ENCODE peak calls at places on chromosomes 12 and 14, in five cellular contexts. W is OCI-LY7, J is fibroblast of lung, X is psoas muscle, U is neural progenitor cell. H is an unnamed sample. For H3K9me3, the result is how much of the 10 kb centered on the place peaks cover.

GRCh38 chr14:37594916-37595808 is at the start of the genes FOXA1 and TTC6:
- DNase-seq in X (peak), J (no peak), W (no peak), U (peak), H (no peak)

GRCh38 chr12:63787306-63787705 is 7.6 kb downstream of the RXYLT1 start:
- DNase-seq in W (no peak), U (no peak), J (no peak), X (no peak), H (no peak)

GRCh38 chr12:105317453-105317852 is 13.0 kb upstream of the C12orf75 start:
- DNase-seq in J (peak), W (no peak), X (no peak), U (no peak), H (no peak)

GRCh38 chr14:80787876-80788275 is 153.7 kb downstream of the CEP128 start:
- DNase-seq in J (no peak), U (no peak), W (no peak), X (no peak), H (no peak)

GRCh38 chr14:53148612-53149202 is 4.4 kb downstream of the DDHD1 start:
- DNase-seq in U (no peak), W (no peak), X (no peak), J (no peak), H (no peak)

GRCh38 chr14:95297832-95298231 is 21.9 kb downstream of the CLMN start:
- DNase-seq in U (no peak), W (peak), J (no peak), X (no peak), H (no peak)

GRCh38 chr12:73220951-73221350 is 948.8 kb downstream of the TRHDE start:
- DNase-seq in U (no peak), X (no peak), W (no peak), J (no peak), H (no peak)

GRCh38 chr12:55707841-55708694 is at the start of gene ITGA7:
- DNase-seq in X (peak), U (peak), W (peak), J (no peak), H (peak)

GRCh38 chr14:93975791-93976476 is 436 bp downstream of the ASB2 start:
- DNase-seq in W (peak), J (no peak), U (no peak), X (peak), H (no peak)

GRCh38 chr12:65568517-65568916 is 255.8 kb upstream of the HMGA2 start:
- DNase-seq in J (peak), U (no peak), W (no peak), X (no peak), H (no peak)

GRCh38 chr12:6773662-6774351 is 1.5 kb downstream of the LAG3 start:
- DNase-seq in U (peak), X (no peak), J (no peak), W (no peak), H (no peak)

GRCh38 chr12:57010627-57011224 is 4.4 kb upstream of the ZBTB39 start:
- DNase-seq in X (no peak), J (no peak), W (no peak), U (no peak), H (no peak)

GRCh38 chr12:57005980-57006808 is at the start of gene ZBTB39:
- DNase-seq in W (peak), X (peak), U (peak), J (peak), H (peak)

GRCh38 chr12:57006809-57007475 is 596 bp upstream of the ZBTB39 start:
- DNase-seq in U (no peak), W (no peak), J (no peak), X (no peak), H (no peak)

GRCh38 chr12:57009949-57010626 is 3.7 kb upstream of the ZBTB39 start:
- DNase-seq in U (no peak), W (no peak), J (no peak), X (no peak), H (no peak)

DNA sequence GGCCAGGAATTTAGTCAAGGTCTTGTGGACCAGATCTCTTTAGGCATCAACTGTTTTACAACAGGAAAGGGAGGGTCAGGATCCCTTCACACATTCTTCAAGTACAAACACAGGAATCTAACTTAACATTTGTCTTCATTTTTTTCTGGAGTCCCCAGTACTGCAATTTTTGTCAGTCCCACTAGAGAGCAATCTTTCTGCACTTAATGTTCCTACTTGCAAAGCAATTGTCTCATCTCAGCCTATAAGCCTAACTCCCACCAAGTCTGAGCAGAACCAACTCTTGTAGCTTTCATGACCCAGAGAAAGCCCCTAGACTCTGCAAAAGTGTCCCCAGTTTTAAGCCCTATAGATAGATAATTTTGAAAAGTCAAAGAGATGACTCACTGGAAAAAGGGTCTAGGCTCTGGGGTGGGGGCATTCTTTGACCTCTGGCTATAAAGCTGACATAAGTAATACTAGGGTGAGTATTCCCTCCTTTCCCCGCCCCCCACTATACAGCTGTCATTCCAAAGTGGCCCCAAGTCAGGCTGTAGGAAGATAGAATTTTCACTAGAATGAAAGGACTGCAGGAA is 1.9 kb upstream of the ZBTB39 start:
- DNase-seq in J (peak), X (no peak), W (peak), U (peak), H (no peak)
- TF ChIP-seq CTCF in J (peak), X (peak), W (peak), U (peak), H (no peak)

DNA sequence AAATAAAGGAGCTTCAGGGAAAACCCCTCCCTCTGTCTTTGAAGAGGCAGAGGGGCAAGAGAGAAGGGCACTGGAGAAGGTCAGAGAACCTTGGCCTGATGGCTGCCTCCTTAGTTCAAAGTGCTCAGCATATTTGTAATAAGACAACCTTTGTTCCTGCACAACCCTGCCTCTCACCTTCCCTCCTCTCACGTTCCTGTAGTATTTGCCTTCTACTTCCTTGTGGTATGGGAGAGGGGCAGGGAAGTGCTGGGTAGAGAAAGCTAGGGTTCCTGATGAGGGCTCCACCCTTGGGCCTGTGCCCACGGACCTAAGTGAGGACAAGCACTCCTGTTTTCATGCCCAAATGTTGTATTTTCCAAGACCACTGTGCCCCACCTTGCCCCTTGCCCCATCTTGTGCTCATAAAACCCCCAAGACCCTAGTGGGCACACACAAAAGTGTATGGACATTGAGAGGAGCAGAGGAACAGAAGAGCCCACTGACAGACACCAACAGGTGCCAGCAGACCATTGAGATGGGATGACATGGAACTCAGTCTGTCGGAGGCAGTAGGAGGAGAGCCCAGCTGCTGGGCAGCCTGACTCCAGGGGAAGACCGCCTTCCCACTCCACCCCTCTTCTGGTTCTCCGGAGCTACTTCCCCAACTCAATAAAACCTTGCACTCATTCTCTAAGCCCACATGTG is 261.5 kb upstream of the CCDC196 start:
- DNase-seq in J (no peak), X (no peak), W (no peak), U (no peak), H (no peak)
- H3K9me3 ChIP-seq in J (under half), X (under half), W (under half), U (under half), H (under half)

GRCh38 chr14:63853831-63854293 is 1.1 kb downstream of the SYNE2 start:
- DNase-seq in U (peak), X (peak), W (peak), J (peak), H (peak)

GRCh38 chr14:63855272-63855671 is 2.5 kb downstream of the SYNE2 start:
- DNase-seq in W (no peak), J (no peak), U (no peak), X (no peak), H (no peak)

GRCh38 chr14:63854330-63854729 is 1.5 kb downstream of the SYNE2 start:
- DNase-seq in X (no peak), U (peak), J (no peak), W (no peak), H (no peak)

GRCh38 chr14:63852271-63852816 is 460 bp upstream of the SYNE2 start:
- DNase-seq in X (no peak), U (no peak), J (peak), W (no peak), H (no peak)

DNA sequence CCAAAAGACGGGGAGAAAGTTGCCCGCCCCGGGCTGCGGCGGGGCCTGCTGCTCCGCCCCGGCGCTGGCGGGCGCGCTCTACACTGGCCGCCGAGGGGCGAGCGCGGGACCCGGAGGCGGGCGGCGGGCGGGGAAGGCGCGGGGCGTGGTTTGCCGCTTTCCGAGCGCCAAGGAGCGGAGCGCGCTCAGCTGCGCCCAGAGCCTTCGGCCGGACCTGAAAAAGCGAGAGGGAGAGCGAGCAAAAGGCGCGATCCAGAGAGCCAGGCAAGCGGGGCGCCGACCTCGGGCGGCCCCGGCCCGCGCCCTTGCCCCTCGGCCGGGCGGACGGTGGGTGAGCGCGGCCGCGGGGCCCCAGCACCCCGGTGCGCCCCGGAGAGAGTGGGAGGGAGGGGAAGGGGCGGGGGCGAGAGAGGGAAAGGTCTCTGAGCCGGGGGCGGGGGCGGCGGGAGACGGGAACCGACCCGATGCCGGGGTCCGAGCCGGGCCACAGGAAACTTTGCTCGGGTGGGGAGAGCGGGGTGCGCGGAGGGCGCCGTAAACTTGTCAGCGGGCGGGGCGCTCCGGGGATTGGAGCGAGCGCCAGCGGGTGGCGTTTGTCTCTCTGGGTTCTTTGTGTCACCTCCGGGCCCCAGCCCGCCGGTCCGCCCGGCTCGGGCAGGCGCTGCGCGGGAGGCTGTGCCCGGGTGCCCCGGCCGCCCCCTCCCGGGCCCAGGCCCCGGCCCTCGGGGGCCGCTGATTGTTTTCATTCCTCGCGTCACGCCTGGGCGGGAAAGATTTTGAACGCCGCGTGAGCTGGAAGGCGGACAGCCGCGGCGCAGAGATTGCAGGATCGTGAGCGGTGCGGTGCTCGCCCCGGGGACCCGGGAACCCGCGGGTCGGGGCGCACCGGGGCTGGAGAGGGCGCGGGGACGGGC is at the start of gene SYNE2:
- DNase-seq in W (peak), J (peak), X (peak), U (peak), H (peak)
- TF ChIP-seq CTCF in W (peak), J (no peak), X (peak), U (peak), H (peak)

GRCh38 chr12:131219173-131220006 is 265.7 kb downstream of the ADGRD1 start:
- DNase-seq in X (no peak), W (no peak), U (no peak), J (no peak), H (no peak)
- H3K9me3 ChIP-seq in X (under half), W (under half), U (under half), J (under half), H (under half)

H was measured in ovary.